ENCODE peak calls at places on chromosome 19, in five cellular contexts. Y is OCI-LY7, T is sigmoid colon, J is stomach, F is PC-9. D is an unnamed sample. For H3K36me3, the result is how much of the 10 kb centered on the place peaks cover.

GRCh38 chr19:28307460-28307859 is 905.5 kb downstream of the UQCRFS1 start:
- DNase-seq in Y (no peak), T (no peak), J (no peak), F (no peak), D (no peak)

GRCh38 chr19:35350591-35350990 is 2.9 kb downstream of the FFAR1 start:
- DNase-seq in Y (peak), T (peak), J (no peak), F (no peak), D (no peak)

GRCh38 chr19:19554074-19555023 is 16.3 kb downstream of the CILP2 start:
- DNase-seq in Y (peak), T (no peak), J (peak), F (no peak), D (no peak)

GRCh38 chr19:46644720-46645119 is 8.7 kb upstream of the GNG8 start:
- DNase-seq in Y (no peak), T (no peak), J (no peak), F (no peak), D (no peak)

GRCh38 chr19:34639491-34640085 is 37.4 kb downstream of the SCGB2B2 start:
- DNase-seq in Y (peak), T (no peak), J (peak), F (no peak), D (peak)

GRCh38 chr19:48152552-48152951 is 17.6 kb downstream of the LIG1 start:
- DNase-seq in Y (peak), T (peak), J (peak), F (peak), D (no peak)

GRCh38 chr19:44807162-44807561 is 1.7 kb upstream of the BCAM start:
- DNase-seq in Y (no peak), T (no peak), J (peak), F (peak), D (no peak)

GRCh38 chr19:4288091-4288777 is 9.2 kb downstream of the SHD start:
- DNase-seq in Y (no peak), T (no peak), J (no peak), F (no peak), D (no peak)

GRCh38 chr19:14400913-14401312 is 18.2 kb downstream of the DDX39A start:
- DNase-seq in Y (no peak), T (no peak), J (no peak), F (no peak), D (peak)

GRCh38 chr19:36041831-36042230 is 9.2 kb upstream of the CLIP3 start:
- DNase-seq in Y (no peak), T (no peak), J (no peak), F (peak), D (peak)

GRCh38 chr19:2764945-2765344 is 18.1 kb downstream of the SGTA start:
- DNase-seq in Y (no peak), T (no peak), J (no peak), F (no peak), D (no peak)
- H3K36me3 ChIP-seq in Y (half or more), T (half or more), J (half or more), F (under half), D (under half)

GRCh38 chr19:50204811-50205675 is 1.6 kb downstream of the MYH14 start:
- DNase-seq in Y (no peak), T (no peak), J (peak), F (peak), D (no peak)

GRCh38 chr19:50205681-50206138 is 2.3 kb downstream of the MYH14 start:
- DNase-seq in Y (no peak), T (no peak), J (peak), F (peak), D (no peak)

GRCh38 chr19:50204081-50204428 is 633 bp downstream of the MYH14 start:
- DNase-seq in Y (no peak), T (no peak), J (no peak), F (no peak), D (no peak)

GRCh38 chr19:50207730-50208129 is 4.3 kb downstream of the MYH14 start:
- DNase-seq in Y (no peak), T (no peak), J (no peak), F (no peak), D (no peak)

DNA sequence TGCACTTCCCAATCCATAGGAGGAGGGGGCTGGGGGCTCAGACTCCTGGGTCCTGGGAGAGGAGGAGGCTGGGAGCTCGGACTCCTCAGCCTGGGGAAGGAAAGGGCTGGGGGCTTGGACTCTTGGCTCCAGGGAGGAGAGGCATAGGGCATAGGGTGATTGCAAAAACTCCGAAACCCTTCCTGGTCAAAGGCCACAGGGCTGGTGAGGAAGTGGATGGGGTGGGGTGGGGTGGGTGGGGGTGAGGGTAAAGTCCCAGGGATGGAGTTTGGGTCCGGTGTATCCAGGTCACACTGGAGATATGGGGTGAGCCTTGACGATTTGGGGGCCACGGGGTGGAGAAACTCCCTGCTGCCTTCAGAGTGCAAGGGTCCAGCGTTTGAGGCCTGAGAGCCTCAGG is 2.8 kb downstream of the MYH14 start:
- DNase-seq in Y (no peak), T (no peak), J (no peak), F (no peak), D (no peak)
- H3K4me3 ChIP-seq in Y (no peak), T (no peak), J (no peak), F (peak), D (no peak)

GRCh38 chr19:2902590-2903218 is 2.0 kb downstream of the ZNF57 start:
- DNase-seq in Y (no peak), T (no peak), J (no peak), F (no peak), D (no peak)

GRCh38 chr19:2896694-2897093 is 4.0 kb upstream of the ZNF57 start:
- DNase-seq in Y (no peak), T (no peak), J (no peak), F (no peak), D (no peak)

GRCh38 chr19:2905918-2906519 is 5.3 kb downstream of the ZNF57 start:
- DNase-seq in Y (no peak), T (no peak), J (no peak), F (no peak), D (no peak)

GRCh38 chr19:2900296-2901252 is at the start of gene ZNF57:
- DNase-seq in Y (peak), T (peak), J (peak), F (peak), D (peak)
- TF ChIP-seq CTCF in Y (no peak), T (no peak), J (no peak), F (no peak), D (no peak)

DNA sequence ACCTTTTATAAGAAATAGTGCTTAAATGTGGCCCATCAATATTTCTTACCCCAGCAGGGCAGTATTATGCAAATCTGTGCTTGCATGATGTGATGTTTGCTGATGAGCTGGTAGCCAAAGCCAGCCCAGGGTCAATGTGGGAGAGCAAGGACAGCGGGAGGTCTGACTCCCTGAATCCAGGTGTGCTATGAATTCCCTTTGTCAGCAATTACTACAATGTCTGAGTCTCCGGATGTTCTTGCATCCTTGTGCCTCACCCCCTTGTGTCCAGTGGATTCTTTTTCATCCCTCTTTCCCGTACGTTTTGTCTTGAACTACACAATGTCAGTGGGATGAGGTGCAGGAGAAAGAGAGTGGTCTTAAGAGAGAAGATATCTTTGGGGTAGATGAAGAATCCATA is 53.3 kb upstream of the TSHZ3 start:
- DNase-seq in Y (no peak), T (no peak), J (no peak), F (no peak), D (no peak)
- H3K36me3 ChIP-seq in Y (under half), T (under half), J (under half), F (under half), D (under half)

GRCh38 chr19:12555456-12555930 is 4.2 kb upstream of the ZNF564 start:
- DNase-seq in Y (no peak), T (no peak), J (no peak), F (no peak), D (no peak)
- H3K4me3 ChIP-seq in Y (no peak), T (no peak), J (no peak), F (no peak), D (no peak)

GRCh38 chr19:29393915-29394460 is 131.8 kb upstream of the VSTM2B start:
- DNase-seq in Y (no peak), T (no peak), J (no peak), F (no peak), D (no peak)
- TF ChIP-seq CTCF in Y (peak), T (no peak), J (no peak), F (no peak), D (no peak)

DNA sequence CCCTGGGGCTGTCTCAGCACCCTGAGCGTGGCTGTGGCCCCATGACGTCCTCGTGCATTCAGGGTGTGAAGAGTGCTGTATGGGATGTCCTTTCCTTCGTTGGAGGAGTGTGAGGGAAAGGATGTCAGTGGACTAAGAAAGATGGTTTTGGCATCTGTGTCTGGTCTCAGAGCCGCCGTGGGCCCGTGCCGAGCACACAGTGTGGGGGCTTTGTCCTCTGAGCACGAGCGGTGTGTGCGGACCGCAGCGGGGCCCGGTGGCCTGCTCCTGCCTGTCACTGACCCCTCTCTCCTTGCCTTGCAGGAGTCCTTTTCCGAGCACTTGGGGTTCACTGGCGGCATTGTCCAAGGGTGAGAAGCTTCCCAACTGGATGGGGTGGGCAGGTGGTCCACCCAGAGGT is 63.3 kb upstream of the LDLR start:
- DNase-seq in Y (no peak), T (no peak), J (no peak), F (no peak), D (no peak)
- H3K36me3 ChIP-seq in Y (half or more), T (half or more), J (half or more), F (under half), D (under half)

GRCh38 chr19:18225355-18225701 is 910 bp downstream of the PDE4C start:
- DNase-seq in Y (no peak), T (no peak), J (no peak), F (no peak), D (no peak)
- H3K4me3 ChIP-seq in Y (no peak), T (no peak), J (peak), F (no peak), D (no peak)

DNA sequence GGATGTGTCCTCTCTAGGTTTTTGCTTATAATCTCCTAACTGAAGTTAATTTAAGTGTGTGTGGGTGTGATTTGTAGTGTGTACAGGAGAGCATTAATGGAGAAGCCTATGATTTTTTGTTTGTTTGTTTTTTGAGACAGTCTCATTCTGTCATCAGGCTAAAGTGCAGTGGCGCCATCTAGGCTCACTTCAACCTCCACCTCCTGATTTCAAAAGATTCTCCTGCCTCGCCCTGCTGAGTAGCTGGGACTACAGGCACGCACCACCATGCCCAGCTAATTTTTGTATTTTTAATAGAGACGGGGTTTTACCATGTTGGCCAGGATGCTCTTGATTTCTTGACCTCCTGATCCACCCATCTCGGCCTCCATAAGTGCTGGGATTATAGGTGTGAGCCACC is 20.6 kb downstream of the ZNF701 start:
- DNase-seq in Y (no peak), T (no peak), J (no peak), F (no peak), D (no peak)
- TF ChIP-seq CTCF in Y (peak), T (no peak), J (no peak), F (no peak), D (no peak)